ENCODE peak calls at places on chromosomes 6 and 20, in four cellular contexts. One of them, this sample, is unnamed.

GRCh38 chr6:5763871-5764270 is 242.9 kb downstream of the NRN1 start:
- DNase-seq in GM06990: no peak
- DNase-seq in bronchial epithelial cell: no peak
- DNase-seq in CD4-positive, alpha-beta T cell: no peak
- DNase-seq in this sample: no peak

GRCh38 chr6:72140795-72141194 is 254.4 kb downstream of the RIMS1 start:
- DNase-seq in CD4-positive, alpha-beta T cell: no peak
- DNase-seq in bronchial epithelial cell: peak; percentile 30
- DNase-seq in GM06990: no peak
- DNase-seq in this sample: no peak

GRCh38 chr6:63504777-63505384 is 67.4 kb upstream of the LOC128125822 start:
- DNase-seq in CD4-positive, alpha-beta T cell: no peak
- DNase-seq in GM06990: peak; percentile 74
- DNase-seq in bronchial epithelial cell: peak; percentile 65
- DNase-seq in this sample: peak; percentile 91

GRCh38 chr6:111812080-111813038 is 60.9 kb downstream of the FYN start:
- DNase-seq in CD4-positive, alpha-beta T cell: no peak
- DNase-seq in bronchial epithelial cell: peak; percentile 74
- DNase-seq in GM06990: no peak
- DNase-seq in this sample: no peak

GRCh38 chr6:83062225-83062624 is 3.4 kb downstream of the UBE3D start:
- DNase-seq in GM06990: no peak
- DNase-seq in CD4-positive, alpha-beta T cell: no peak
- DNase-seq in bronchial epithelial cell: no peak
- DNase-seq in this sample: no peak

GRCh38 chr6:33205172-33206026 is 944 bp downstream of the HSD17B8 start:
- DNase-seq in GM06990: peak; percentile 61
- DNase-seq in CD4-positive, alpha-beta T cell: no peak
- DNase-seq in bronchial epithelial cell: peak; percentile 82
- DNase-seq in this sample: peak; percentile 53

GRCh38 chr6:27888576-27888975 is 23.6 kb downstream of the OR2B2 start:
- DNase-seq in GM06990: no peak
- DNase-seq in bronchial epithelial cell: no peak
- DNase-seq in CD4-positive, alpha-beta T cell: no peak
- DNase-seq in this sample: no peak

GRCh38 chr6:4388675-4389074 is 253.3 kb upstream of the ECI2 start:
- DNase-seq in GM06990: no peak
- DNase-seq in CD4-positive, alpha-beta T cell: no peak
- DNase-seq in bronchial epithelial cell: no peak
- DNase-seq in this sample: no peak

GRCh38 chr6:32952817-32953739 is at the start of gene HLA-DMA:
- DNase-seq in GM06990: peak; percentile 87
- DNase-seq in bronchial epithelial cell: peak; percentile 98
- DNase-seq in CD4-positive, alpha-beta T cell: peak; percentile 71
- DNase-seq in this sample: peak; percentile 97

GRCh38 chr6:166025149-166025898 is 142.3 kb downstream of the TBXT start:
- DNase-seq in bronchial epithelial cell: no peak
- DNase-seq in CD4-positive, alpha-beta T cell: no peak
- DNase-seq in GM06990: no peak
- DNase-seq in this sample: no peak

GRCh38 chr6:51743999-51744398 is 343.4 kb downstream of the PKHD1 start:
- DNase-seq in CD4-positive, alpha-beta T cell: no peak
- DNase-seq in GM06990: no peak
- DNase-seq in bronchial epithelial cell: peak; percentile 47
- DNase-seq in this sample: no peak

GRCh38 chr6:125746731-125747588 is 2.5 kb upstream of the HEY2 start:
- DNase-seq in CD4-positive, alpha-beta T cell: peak; percentile 57
- DNase-seq in GM06990: peak; percentile 29
- DNase-seq in bronchial epithelial cell: peak; percentile 69
- DNase-seq in this sample: peak; percentile 80

GRCh38 chr20:43325926-43326325 is 131.8 kb upstream of the SRSF6 start:
- DNase-seq in GM06990: no peak
- DNase-seq in bronchial epithelial cell: no peak
- DNase-seq in CD4-positive, alpha-beta T cell: no peak
- DNase-seq in this sample: no peak

GRCh38 chr20:31856516-31856915 is 11.1 kb upstream of the FOXS1 start:
- DNase-seq in GM06990: no peak
- DNase-seq in CD4-positive, alpha-beta T cell: no peak
- DNase-seq in bronchial epithelial cell: no peak
- DNase-seq in this sample: no peak

GRCh38 chr6:12813321-12813720 is 96.8 kb downstream of the PHACTR1 start:
- DNase-seq in GM06990: no peak
- DNase-seq in CD4-positive, alpha-beta T cell: no peak
- DNase-seq in bronchial epithelial cell: no peak
- DNase-seq in this sample: no peak

GRCh38 chr20:51352790-51353189 is 189.7 kb downstream of the NFATC2 start:
- DNase-seq in bronchial epithelial cell: no peak
- DNase-seq in CD4-positive, alpha-beta T cell: no peak
- DNase-seq in GM06990: no peak
- DNase-seq in this sample: no peak

GRCh38 chr6:106098383-106099234 is 12.5 kb downstream of the PRDM1 start:
- DNase-seq in bronchial epithelial cell: peak; percentile 97
- DNase-seq in GM06990: no peak
- DNase-seq in CD4-positive, alpha-beta T cell: peak; percentile 68
- DNase-seq in this sample: peak; percentile 89

GRCh38 chr6:108544586-108544985 is 16.1 kb upstream of the FOXO3 start:
- DNase-seq in GM06990: no peak
- DNase-seq in CD4-positive, alpha-beta T cell: no peak
- DNase-seq in bronchial epithelial cell: no peak
- DNase-seq in this sample: no peak

GRCh38 chr6:139628220-139628619 is 253.8 kb upstream of the CITED2 start:
- DNase-seq in bronchial epithelial cell: no peak
- DNase-seq in GM06990: no peak
- DNase-seq in CD4-positive, alpha-beta T cell: no peak
- DNase-seq in this sample: no peak

GRCh38 chr6:3545156-3545555 is 88.3 kb upstream of the SLC22A23 start:
- DNase-seq in GM06990: no peak
- DNase-seq in CD4-positive, alpha-beta T cell: no peak
- DNase-seq in bronchial epithelial cell: no peak
- DNase-seq in this sample: no peak

GRCh38 chr20:19815553-19815991 is 57.5 kb downstream of the RIN2 start:
- DNase-seq in GM06990: peak; percentile 25
- DNase-seq in CD4-positive, alpha-beta T cell: no peak
- DNase-seq in bronchial epithelial cell: peak; percentile 99
- DNase-seq in this sample: peak; percentile 36

GRCh38 chr6:16849280-16850210 is 88.3 kb upstream of the ATXN1 start:
- DNase-seq in GM06990: no peak
- DNase-seq in bronchial epithelial cell: peak; percentile 79
- DNase-seq in CD4-positive, alpha-beta T cell: no peak
- DNase-seq in this sample: no peak

GRCh38 chr6:112176175-112176574 is 78.2 kb downstream of the LAMA4 start:
- DNase-seq in CD4-positive, alpha-beta T cell: no peak
- DNase-seq in bronchial epithelial cell: no peak
- DNase-seq in GM06990: no peak
- DNase-seq in this sample: no peak

GRCh38 chr20:44399446-44399845 is 43.9 kb downstream of the HNF4A start:
- DNase-seq in GM06990: no peak
- DNase-seq in bronchial epithelial cell: no peak
- DNase-seq in CD4-positive, alpha-beta T cell: no peak
- DNase-seq in this sample: no peak

GRCh38 chr6:135537782-135538301 is 40.3 kb upstream of the AHI1 start:
- DNase-seq in GM06990: no peak
- DNase-seq in CD4-positive, alpha-beta T cell: no peak
- DNase-seq in bronchial epithelial cell: peak; percentile 92
- DNase-seq in this sample: no peak

GRCh38 chr20:10646886-10647420 is 26.8 kb downstream of the JAG1 start:
- DNase-seq in bronchial epithelial cell: no peak
- DNase-seq in GM06990: no peak
- DNase-seq in CD4-positive, alpha-beta T cell: no peak
- DNase-seq in this sample: no peak

GRCh38 chr20:33711446-33711738 is 8.7 kb downstream of the PXMP4 start:
- DNase-seq in CD4-positive, alpha-beta T cell: no peak
- DNase-seq in GM06990: no peak
- DNase-seq in bronchial epithelial cell: no peak
- DNase-seq in this sample: no peak

GRCh38 chr20:61185841-61186601 is 66.0 kb upstream of the CDH4 start:
- DNase-seq in GM06990: no peak
- DNase-seq in CD4-positive, alpha-beta T cell: no peak
- DNase-seq in bronchial epithelial cell: peak; percentile 87
- DNase-seq in this sample: no peak

GRCh38 chr6:130421567-130421966 is 55.8 kb downstream of the TMEM200A start:
- DNase-seq in bronchial epithelial cell: peak; percentile 3
- DNase-seq in GM06990: no peak
- DNase-seq in CD4-positive, alpha-beta T cell: no peak
- DNase-seq in this sample: no peak

GRCh38 chr20:47981242-47981641 is 196.0 kb upstream of the SULF2 start:
- DNase-seq in bronchial epithelial cell: no peak
- DNase-seq in GM06990: no peak
- DNase-seq in CD4-positive, alpha-beta T cell: no peak
- DNase-seq in this sample: no peak

GRCh38 chr6:48061630-48062029 is 49.4 kb downstream of the PTCHD4 start:
- DNase-seq in bronchial epithelial cell: peak; percentile 54
- DNase-seq in CD4-positive, alpha-beta T cell: no peak
- DNase-seq in GM06990: no peak
- DNase-seq in this sample: no peak

GRCh38 chr6:168706471-168707177 is 265.6 kb downstream of the SMOC2 start:
- DNase-seq in GM06990: no peak
- DNase-seq in bronchial epithelial cell: no peak
- DNase-seq in CD4-positive, alpha-beta T cell: no peak
- DNase-seq in this sample: no peak

GRCh38 chr20:15564981-15565380 is 1008.3 kb downstream of the KIF16B start:
- DNase-seq in CD4-positive, alpha-beta T cell: no peak
- DNase-seq in bronchial epithelial cell: no peak
- DNase-seq in GM06990: peak; percentile 30
- DNase-seq in this sample: peak; percentile 75

GRCh38 chr6:134057478-134057877 is 5.1 kb upstream of the SLC2A12 start:
- DNase-seq in CD4-positive, alpha-beta T cell: no peak
- DNase-seq in bronchial epithelial cell: peak; percentile 96
- DNase-seq in GM06990: no peak
- DNase-seq in this sample: no peak

GRCh38 chr20:52340036-52340634 is 148.6 kb upstream of the ZFP64 start:
- DNase-seq in CD4-positive, alpha-beta T cell: no peak
- DNase-seq in GM06990: no peak
- DNase-seq in bronchial epithelial cell: no peak
- DNase-seq in this sample: no peak

GRCh38 chr6:142940487-142940886 is 4.5 kb downstream of the HIVEP2 start:
- DNase-seq in GM06990: no peak
- DNase-seq in bronchial epithelial cell: peak; percentile 47
- DNase-seq in CD4-positive, alpha-beta T cell: no peak
- DNase-seq in this sample: no peak

GRCh38 chr20:59207742-59208357 is 44.2 kb downstream of the ZNF831 start:
- DNase-seq in CD4-positive, alpha-beta T cell: peak; percentile 74
- DNase-seq in GM06990: no peak
- DNase-seq in bronchial epithelial cell: peak; percentile 18
- DNase-seq in this sample: peak; percentile 78

DNA sequence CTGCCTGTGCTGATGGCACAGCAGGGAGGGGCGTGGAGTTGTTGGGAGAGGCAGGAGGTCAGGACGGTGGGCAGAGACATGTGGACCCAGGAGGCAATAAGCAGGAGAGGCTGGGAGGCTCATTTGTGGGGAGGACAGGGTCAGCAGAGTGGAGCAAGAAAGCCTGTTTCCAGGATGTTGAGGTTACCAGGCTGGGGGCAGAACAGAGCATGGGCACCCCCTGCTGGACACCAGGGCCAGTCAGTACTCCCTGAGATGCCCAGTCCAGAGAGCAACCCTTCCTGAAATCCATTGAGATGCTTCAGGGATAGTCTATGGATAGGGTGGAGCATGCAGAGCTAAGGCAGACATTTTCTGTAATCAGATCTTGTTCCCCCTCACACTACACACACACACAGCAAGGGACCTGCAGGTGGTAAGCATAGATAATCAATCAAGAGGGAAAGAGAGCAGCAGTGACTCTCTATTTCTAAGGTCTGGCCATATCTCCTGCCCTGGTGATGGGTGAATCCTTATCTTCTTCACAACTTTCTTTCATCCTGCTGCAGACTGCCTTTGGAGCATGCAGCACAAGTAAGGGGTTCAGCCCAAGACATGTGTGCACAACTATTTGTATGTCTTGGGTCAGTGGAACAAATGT is 41.7 kb downstream of the MOCS1 start:
- DNase-seq in bronchial epithelial cell: peak; percentile 40
- DNase-seq in CD4-positive, alpha-beta T cell: no peak
- DNase-seq in GM06990: no peak
- DNase-seq in this sample: peak; percentile 47
- TF ChIP-seq CTCF in bronchial epithelial cell: peak; percentile 83
- TF ChIP-seq CTCF in CD4-positive, alpha-beta T cell: no peak
- TF ChIP-seq CTCF in GM06990: peak; percentile 71
- TF ChIP-seq CTCF in this sample: peak; percentile 56

GRCh38 chr6:85824329-85824728 is 181.6 kb upstream of the SYNCRIP start:
- DNase-seq in CD4-positive, alpha-beta T cell: no peak
- DNase-seq in GM06990: no peak
- DNase-seq in bronchial epithelial cell: peak; percentile 2
- DNase-seq in this sample: no peak
- TF ChIP-seq CTCF in CD4-positive, alpha-beta T cell: no peak
- TF ChIP-seq CTCF in GM06990: no peak
- TF ChIP-seq CTCF in bronchial epithelial cell: no peak
- TF ChIP-seq CTCF in this sample: no peak

GRCh38 chr6:144150673-144151009 is 324 bp downstream of the STX11 start:
- DNase-seq in CD4-positive, alpha-beta T cell: peak; percentile 40
- DNase-seq in GM06990: no peak
- DNase-seq in bronchial epithelial cell: peak; percentile 11
- DNase-seq in this sample: peak; percentile 68
- TF ChIP-seq CTCF in CD4-positive, alpha-beta T cell: peak; percentile 65
- TF ChIP-seq CTCF in GM06990: peak; percentile 54
- TF ChIP-seq CTCF in bronchial epithelial cell: no peak
- TF ChIP-seq CTCF in this sample: peak; percentile 42

GRCh38 chr20:17969276-17969883 is 562 bp downstream of the MGME1 start:
- DNase-seq in bronchial epithelial cell: peak; percentile 57
- DNase-seq in GM06990: no peak
- DNase-seq in CD4-positive, alpha-beta T cell: peak; percentile 21
- DNase-seq in this sample: peak; percentile 64
- TF ChIP-seq CTCF in bronchial epithelial cell: no peak
- TF ChIP-seq CTCF in GM06990: no peak
- TF ChIP-seq CTCF in CD4-positive, alpha-beta T cell: no peak
- TF ChIP-seq CTCF in this sample: no peak

DNA sequence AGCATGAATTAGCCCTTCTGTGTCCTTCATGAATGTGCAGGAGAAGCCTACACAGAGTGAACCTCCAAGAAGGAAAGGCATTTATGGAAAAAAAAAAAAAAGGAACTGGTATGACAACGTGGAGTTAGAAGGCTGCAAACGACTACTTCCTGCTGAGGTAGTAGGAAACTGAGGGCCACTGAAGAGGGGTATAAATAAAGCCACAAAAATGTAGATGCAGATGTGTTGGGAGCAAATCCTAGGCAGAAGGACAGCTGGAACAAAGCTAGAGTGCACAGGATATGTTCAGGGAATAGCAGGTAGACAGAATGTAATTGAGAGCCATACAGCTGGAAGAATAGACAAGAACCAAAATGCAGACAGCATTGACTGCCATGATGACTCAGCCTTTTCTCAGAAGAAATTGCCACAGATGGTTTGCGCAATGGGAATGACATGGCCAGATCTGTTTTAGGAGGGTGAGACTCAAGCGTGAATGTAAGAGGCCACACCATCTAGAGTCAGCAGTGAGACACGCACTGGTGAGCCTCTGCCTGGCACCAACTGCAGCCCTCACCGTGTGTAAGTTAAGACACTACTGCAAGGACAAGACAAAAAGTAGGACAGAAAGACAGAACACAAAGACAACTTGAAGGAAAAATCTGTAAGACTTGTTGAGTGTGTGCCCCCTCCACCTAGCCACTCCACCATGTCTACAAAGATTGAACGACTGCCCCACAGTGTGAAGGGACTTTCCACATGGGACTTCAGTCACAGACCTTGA is 79.8 kb downstream of the KIF13A start:
- DNase-seq in CD4-positive, alpha-beta T cell: no peak
- DNase-seq in bronchial epithelial cell: peak; percentile 100
- DNase-seq in GM06990: peak; percentile 18
- DNase-seq in this sample: peak; percentile 10
- TF ChIP-seq CTCF in CD4-positive, alpha-beta T cell: no peak
- TF ChIP-seq CTCF in bronchial epithelial cell: peak; percentile 48
- TF ChIP-seq CTCF in GM06990: no peak
- TF ChIP-seq CTCF in this sample: no peak

This sample was measured in GM12865.